ENCODE peak calls at places on chromosomes 1 and 21, in eight cellular contexts. U is WTC11, M is GM13977, F is BJ, R is HEK293T, T is endodermal cell, H is germinal center, C is midbrain. O is an unnamed sample.

GRCh38 chr1:61337981-61338848 is 255.9 kb downstream of the NFIA start:
- DNase-seq in T (peak), U (peak), C (peak), H (no peak), R (peak), M (no peak), F (peak), O (peak)

GRCh38 chr1:34192621-34193020 is 15.9 kb downstream of the C1orf94 start:
- DNase-seq in R (no peak), U (no peak), M (no peak), T (no peak), H (no peak), F (no peak), C (no peak), O (no peak)

GRCh38 chr1:52057245-52057644 is 1.1 kb downstream of the BTF3L4 start:
- DNase-seq in H (no peak), T (no peak), U (no peak), M (no peak), R (no peak), F (no peak), C (no peak), O (peak)

GRCh38 chr1:60893111-60893510 is 189.2 kb upstream of the NFIA start:
- DNase-seq in R (no peak), F (no peak), U (no peak), T (no peak), C (no peak), H (no peak), M (no peak), O (no peak)

GRCh38 chr1:201004154-201004553 is 19.4 kb downstream of the KIF21B start:
- DNase-seq in F (no peak), T (no peak), H (no peak), U (no peak), R (no peak), C (no peak), M (no peak), O (no peak)

GRCh38 chr1:10451286-10451685 is 1.5 kb downstream of the CORT start:
- DNase-seq in C (no peak), M (no peak), R (no peak), H (no peak), F (peak), U (no peak), T (peak), O (peak)

GRCh38 chr1:58754683-58755467 is 29.0 kb downstream of the JUN start:
- DNase-seq in F (no peak), T (no peak), R (no peak), U (no peak), C (no peak), H (no peak), M (no peak), O (no peak)

GRCh38 chr1:53553734-53554509 is 94.7 kb downstream of the DMRTB1 start:
- DNase-seq in U (peak), M (no peak), R (no peak), F (no peak), C (no peak), H (no peak), T (no peak), O (no peak)

GRCh38 chr1:90721210-90722194 is 4.4 kb upstream of the BARHL2 start:
- DNase-seq in T (peak), M (peak), R (peak), H (peak), F (peak), U (peak), C (peak), O (peak)

GRCh38 chr1:234836045-234836681 is 226.2 kb upstream of the IRF2BP2 start:
- DNase-seq in U (no peak), F (no peak), R (no peak), T (no peak), H (no peak), C (peak), M (no peak), O (no peak)

GRCh38 chr21:17352937-17353655 is 159.7 kb upstream of the CXADR start:
- DNase-seq in H (no peak), F (no peak), M (no peak), R (no peak), T (no peak), C (no peak), U (no peak), O (no peak)